ENCODE peak calls at places on chromosome 17, in six cellular contexts. Z, W, Q, I, K and H are unnamed samples.

GRCh38 chr17:15507896-15508295 is 40.5 kb upstream of the CDRT4 start:
- DNase-seq in Z (no peak), W (no peak), Q (no peak), I (no peak), K (no peak), H (no peak)

GRCh38 chr17:34736611-34737010 is 157.2 kb downstream of the TMEM132E start:
- DNase-seq in Z (no peak), W (no peak), Q (no peak), I (no peak), K (no peak), H (no peak)

GRCh38 chr17:50466371-50467113 is 2.1 kb downstream of the CHAD start:
- DNase-seq in Z (no peak), W (no peak), Q (no peak), I (no peak), K (no peak), H (peak; percentile 43)

GRCh38 chr17:45036696-45037095 is 14.7 kb downstream of the DCAKD start:
- DNase-seq in Z (no peak), W (no peak), Q (no peak), I (no peak), K (no peak), H (no peak)

GRCh38 chr17:39812466-39812865 is 51.6 kb downstream of the IKZF3 start:
- DNase-seq in Z (no peak), W (no peak), Q (no peak), I (no peak), K (no peak), H (no peak)

GRCh38 chr17:8740486-8740885 is 4.2 kb downstream of the CCDC42 start:
- DNase-seq in Z (no peak), W (no peak), Q (no peak), I (no peak), K (no peak), H (no peak)

GRCh38 chr17:76000016-76000754 is 470 bp upstream of the CDK3 start:
- DNase-seq in Z (peak; percentile 90), W (peak; percentile 64), Q (peak; percentile 35), I (no peak), K (no peak), H (no peak)

GRCh38 chr17:76492989-76493501 is 8.2 kb downstream of the RHBDF2 start:
- DNase-seq in Z (no peak), W (peak; percentile 36), Q (peak; percentile 85), I (peak; percentile 60), K (peak; percentile 53), H (no peak)

GRCh38 chr17:76384222-76384986 is at the start of gene SPHK1:
- DNase-seq in Z (peak; percentile 86), W (peak; percentile 71), Q (peak; percentile 85), I (peak; percentile 41), K (no peak), H (peak; percentile 86)

GRCh38 chr17:14211778-14212177 is 24.9 kb downstream of the CDRT15 start:
- DNase-seq in Z (peak; percentile 15), W (no peak), Q (no peak), I (no peak), K (no peak), H (no peak)

GRCh38 chr17:77508047-77508715 is 367.4 kb downstream of the SEC14L1 start:
- DNase-seq in Z (no peak), W (no peak), Q (no peak), I (no peak), K (no peak), H (no peak)

GRCh38 chr17:63290784-63291183 is 155.3 kb downstream of the CYB561 start:
- DNase-seq in Z (no peak), W (no peak), Q (peak; percentile 44), I (no peak), K (no peak), H (no peak)